ENCODE peak calls at places on chromosomes 6 and 20, in eight cellular contexts. Q is A549, G is PC-9, U is upper lobe of right lung, O is heart left ventricle, M is cardiac muscle cell, L is psoas muscle, I is mucosa of descending colon. E is an unnamed sample. For H3K4me1, the result is how much of the 10 kb centered on the place peaks cover.

GRCh38 chr6:167130712-167131684 is 8.1 kb downstream of the CCR6 start:
- DNase-seq in Q (no peak), G (no peak), U (no peak), O (no peak), M (no peak), L (no peak), I (no peak), E (no peak)

GRCh38 chr20:10216146-10216741 is 2.4 kb upstream of the SNAP25 start:
- DNase-seq in Q (no peak), G (no peak), U (no peak), O (no peak), M (peak), L (no peak), I (no peak), E (peak)

GRCh38 chr6:75436869-75437268 is 56.7 kb downstream of the FILIP1 start:
- DNase-seq in Q (no peak), G (no peak), U (no peak), O (peak), M (peak), L (peak), I (peak), E (no peak)

GRCh38 chr20:34332262-34332920 is 29.2 kb upstream of the AHCY start:
- DNase-seq in Q (no peak), G (no peak), U (no peak), O (no peak), M (no peak), L (no peak), I (no peak), E (no peak)

GRCh38 chr6:5307058-5307457 is 45.7 kb downstream of the FARS2 start:
- DNase-seq in Q (no peak), G (no peak), U (no peak), O (no peak), M (no peak), L (no peak), I (no peak), E (no peak)

GRCh38 chr6:163772701-163773100 is 358.2 kb downstream of the QKI start:
- DNase-seq in Q (no peak), G (no peak), U (no peak), O (no peak), M (no peak), L (no peak), I (no peak), E (no peak)

GRCh38 chr6:170462366-170463020 is 90.6 kb downstream of the PSMB1 start:
- DNase-seq in Q (no peak), G (no peak), U (peak), O (peak), M (no peak), L (no peak), I (no peak), E (no peak)

GRCh38 chr6:95364016-95364604 is 213.2 kb upstream of the MANEA start:
- DNase-seq in Q (peak), G (no peak), U (no peak), O (no peak), M (peak), L (no peak), I (no peak), E (peak)

GRCh38 chr20:24653306-24653705 is 183.9 kb downstream of the SYNDIG1 start:
- DNase-seq in Q (peak), G (no peak), U (no peak), O (no peak), M (no peak), L (no peak), I (no peak), E (peak)

GRCh38 chr6:45791600-45792168 is 224.0 kb downstream of the CLIC5 start:
- DNase-seq in Q (no peak), G (peak), U (no peak), O (no peak), M (peak), L (no peak), I (no peak), E (peak)

GRCh38 chr20:5504061-5504739 is 187.4 kb upstream of the PROKR2 start:
- DNase-seq in Q (no peak), G (no peak), U (peak), O (peak), M (peak), L (peak), I (peak), E (peak)

GRCh38 chr6:148952147-148953041 is 205.6 kb downstream of the UST start:
- DNase-seq in Q (no peak), G (no peak), U (no peak), O (no peak), M (peak), L (no peak), I (no peak), E (peak)

GRCh38 chr6:37276916-37277509 is 19.1 kb upstream of the TMEM217 start:
- DNase-seq in Q (no peak), G (no peak), U (no peak), O (no peak), M (no peak), L (no peak), I (no peak), E (no peak)

GRCh38 chr6:37279366-37280134 is 21.6 kb upstream of the TMEM217 start:
- DNase-seq in Q (no peak), G (no peak), U (no peak), O (no peak), M (peak), L (peak), I (no peak), E (peak)

GRCh38 chr6:37272834-37273566 is 15.1 kb upstream of the TMEM217 start:
- DNase-seq in Q (no peak), G (no peak), U (no peak), O (no peak), M (no peak), L (no peak), I (no peak), E (no peak)

GRCh38 chr6:37273697-37274096 is 15.8 kb upstream of the TMEM217 start:
- DNase-seq in Q (no peak), G (no peak), U (no peak), O (no peak), M (no peak), L (no peak), I (no peak), E (no peak)

DNA sequence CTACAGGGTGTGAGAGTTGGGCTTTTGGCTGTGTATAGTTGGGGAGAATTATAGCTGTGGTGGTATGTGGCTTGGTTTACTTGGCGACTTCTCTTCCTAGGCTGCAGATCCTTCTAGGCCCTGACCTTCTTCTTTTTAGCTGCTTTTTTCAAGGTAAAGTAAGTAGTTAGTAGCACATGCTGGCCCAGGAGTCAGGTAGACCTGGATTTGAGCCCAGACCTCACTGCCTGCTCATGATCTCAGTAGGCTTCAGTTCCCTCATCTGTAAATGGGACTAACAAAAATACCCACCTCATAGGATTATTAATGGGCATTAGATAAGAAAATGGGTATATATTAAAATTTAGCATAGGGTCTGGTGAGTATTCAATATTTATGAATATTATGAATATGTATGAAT is 17.4 kb upstream of the TMEM217 start:
- DNase-seq in Q (no peak), G (no peak), U (no peak), O (no peak), M (no peak), L (no peak), I (no peak), E (no peak)
- H3K4me1 ChIP-seq in Q (under half), G (under half), U (under half), O (under half), M (under half), L (half or more), I (under half), E (under half)

GRCh38 chr20:45827712-45828111 is 600 bp upstream of the TNNC2 start:
- DNase-seq in Q (no peak), G (no peak), U (no peak), O (no peak), M (no peak), L (no peak), I (no peak), E (no peak)
- H3K4me1 ChIP-seq in Q (under half), G (under half), U (under half), O (under half), M (under half), L (half or more), I (under half), E (under half)

DNA sequence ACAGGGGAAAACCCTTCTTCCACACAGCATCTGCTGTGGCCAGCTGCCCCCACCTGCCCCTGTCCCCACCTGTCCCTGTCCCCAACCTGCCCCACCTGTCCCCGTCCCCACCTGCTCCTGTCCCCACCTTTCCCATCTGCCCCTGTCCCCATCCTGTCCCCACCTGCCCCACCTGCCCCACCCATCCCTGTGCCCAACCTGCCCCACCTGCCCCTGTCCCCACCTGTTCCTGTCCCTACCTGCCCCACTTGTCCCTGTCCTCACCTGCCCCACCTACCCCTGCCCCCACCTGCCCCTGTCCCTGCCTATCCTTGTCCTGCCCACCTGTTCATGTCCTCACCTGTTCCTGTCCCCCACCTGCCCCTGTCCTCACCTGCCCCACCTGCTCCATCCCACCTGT is 6.4 kb upstream of the MYT1 start:
- DNase-seq in Q (no peak), G (no peak), U (no peak), O (no peak), M (no peak), L (no peak), I (no peak), E (no peak)
- H3K4me1 ChIP-seq in Q (under half), G (under half), U (under half), O (under half), M (under half), L (under half), I (under half), E (under half)

DNA sequence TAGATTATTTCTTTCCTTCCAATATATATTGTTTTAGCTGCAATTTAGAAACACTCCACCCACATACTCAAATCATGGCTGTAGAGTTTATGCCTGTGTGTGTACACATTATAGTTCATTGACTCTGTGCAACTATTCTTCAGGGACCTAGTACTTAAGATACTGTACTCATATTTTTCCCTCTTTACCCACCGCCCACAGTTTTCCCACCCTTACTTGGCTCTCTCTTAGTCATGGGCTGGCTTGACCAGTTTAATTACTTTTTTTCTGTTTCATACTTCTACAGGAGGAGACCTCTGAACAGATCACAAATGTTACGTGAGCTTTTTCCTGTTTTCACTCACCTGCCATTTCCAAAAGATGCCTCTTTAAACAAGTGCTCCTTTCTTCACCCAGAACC is 30.4 kb downstream of the C6orf89 start:
- DNase-seq in Q (no peak), G (no peak), U (no peak), O (no peak), M (no peak), L (no peak), I (no peak), E (peak)
- H3K4me1 ChIP-seq in Q (under half), G (half or more), U (under half), O (under half), M (under half), L (under half), I (under half), E (half or more)

GRCh38 chr6:136955123-136955522 is 33.0 kb downstream of the SLC35D3 start:
- DNase-seq in Q (no peak), G (no peak), U (no peak), O (no peak), M (no peak), L (no peak), I (no peak), E (no peak)
- H3K4me1 ChIP-seq in Q (under half), G (under half), U (under half), O (under half), M (under half), L (under half), I (under half), E (under half)

DNA sequence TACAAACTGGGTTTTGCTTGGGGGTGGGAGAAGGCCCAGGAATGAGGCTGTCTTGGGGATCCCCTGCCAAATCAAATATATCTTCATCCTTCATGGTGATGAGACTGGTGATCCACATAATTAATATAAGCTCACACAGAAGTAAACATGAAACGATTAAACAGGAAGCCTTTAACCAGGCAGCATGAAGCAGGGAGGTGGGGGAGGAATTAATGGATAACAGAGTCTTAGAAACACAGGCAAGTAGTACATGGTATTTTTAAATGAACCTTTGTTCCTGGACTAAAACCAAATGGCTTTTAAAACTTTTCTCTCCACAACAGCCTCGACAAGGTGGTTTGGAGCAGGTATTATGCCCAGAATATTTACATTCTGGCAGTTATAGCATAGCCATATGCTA is 437.4 kb downstream of the TFAP2A start:
- DNase-seq in Q (no peak), G (no peak), U (no peak), O (no peak), M (no peak), L (no peak), I (no peak), E (no peak)
- H3K4me1 ChIP-seq in Q (under half), G (under half), U (under half), O (under half), M (under half), L (under half), I (under half), E (under half)

DNA sequence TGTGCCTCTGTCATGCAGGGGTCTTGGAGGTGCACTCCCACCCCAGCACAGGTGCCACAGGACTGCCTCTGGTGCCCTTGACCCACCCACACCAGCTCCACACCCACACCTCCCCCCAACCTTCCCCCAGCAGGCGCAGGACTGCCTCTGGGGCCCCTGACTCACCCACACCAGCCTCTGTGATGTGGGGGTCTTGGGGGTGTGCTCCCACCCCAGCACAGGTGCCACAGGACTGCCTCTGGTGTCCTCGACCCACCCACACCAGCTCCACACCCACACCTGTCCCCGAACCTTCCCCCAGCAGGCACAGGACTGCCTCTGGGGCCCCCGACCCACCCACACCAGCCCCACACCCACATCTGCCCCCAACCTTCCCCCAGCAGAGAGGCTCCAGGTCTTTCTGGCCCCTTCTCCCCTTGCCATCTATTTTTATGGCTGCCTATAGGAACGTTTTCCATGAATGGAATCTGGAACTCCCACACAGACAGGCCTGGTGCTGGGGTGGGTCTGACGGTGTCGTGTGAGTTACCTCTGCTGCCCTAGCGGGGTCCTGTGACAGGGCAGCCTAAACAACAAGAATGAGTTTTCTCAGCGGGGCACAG is 23.4 kb downstream of the SLC17A9 start:
- DNase-seq in Q (no peak), G (no peak), U (no peak), O (no peak), M (no peak), L (no peak), I (no peak), E (no peak)
- H3K4me1 ChIP-seq in Q (under half), G (under half), U (under half), O (under half), M (under half), L (under half), I (under half), E (under half)

GRCh38 chr6:150738092-150738625 is 127.3 kb upstream of the MTHFD1L start:
- DNase-seq in Q (no peak), G (no peak), U (no peak), O (no peak), M (no peak), L (no peak), I (no peak), E (no peak)

GRCh38 chr6:150733726-150734125 is 131.8 kb upstream of the MTHFD1L start:
- DNase-seq in Q (no peak), G (no peak), U (no peak), O (no peak), M (no peak), L (no peak), I (no peak), E (no peak)

GRCh38 chr6:150732765-150733539 is 132.6 kb upstream of the MTHFD1L start:
- DNase-seq in Q (no peak), G (no peak), U (no peak), O (no peak), M (no peak), L (no peak), I (no peak), E (no peak)

GRCh38 chr6:150734235-150734634 is 131.3 kb upstream of the MTHFD1L start:
- DNase-seq in Q (no peak), G (no peak), U (no peak), O (no peak), M (no peak), L (no peak), I (no peak), E (no peak)

GRCh38 chr6:150735340-150735851 is 130.1 kb upstream of the MTHFD1L start:
- DNase-seq in Q (no peak), G (no peak), U (no peak), O (no peak), M (no peak), L (no peak), I (no peak), E (no peak)
- H3K4me1 ChIP-seq in Q (under half), G (under half), U (under half), O (under half), M (under half), L (under half), I (under half), E (under half)